ENCODE peak calls at places on chromosomes 16 and 17, in nine cellular contexts. D, K, G, L, S, F, X, T and A are unnamed samples.

GRCh38 chr17:73227379-73227778 is 34.3 kb downstream of the CPSF4L start:
- DNase-seq in S (no peak), L (peak; percentile 47), F (no peak), K (no peak), G (no peak), D (no peak), X (no peak), T (no peak), A (no peak)

GRCh38 chr16:18792836-18793433 is 2.8 kb upstream of the RPS15A start:
- DNase-seq in G (no peak), T (no peak), L (no peak), F (no peak), D (no peak), X (no peak), S (no peak), K (no peak), A (no peak)

GRCh38 chr17:7716901-7717755 is at the start of gene DNAH2:
- DNase-seq in L (peak; percentile 58), T (peak; percentile 91), S (no peak), X (peak; percentile 76), D (peak; percentile 75), F (peak; percentile 27), K (peak; percentile 85), G (peak; percentile 96), A (peak; percentile 98)

GRCh38 chr17:21239680-21240374 is 13.4 kb downstream of the NATD1 start:
- DNase-seq in T (no peak), F (no peak), L (no peak), S (no peak), X (no peak), K (no peak), D (no peak), G (no peak), A (peak; percentile 24)

GRCh38 chr17:10754109-10754508 is 24.3 kb upstream of the TMEM220 start:
- DNase-seq in X (no peak), S (no peak), T (no peak), F (no peak), K (no peak), L (no peak), D (no peak), G (peak; percentile 66), A (peak; percentile 37)

GRCh38 chr16:11957591-11958395 is 7.2 kb upstream of the TNFRSF17 start:
- DNase-seq in T (no peak), D (no peak), G (no peak), X (no peak), L (no peak), S (no peak), K (no peak), F (no peak), A (no peak)

GRCh38 chr16:22198547-22199293 is 7.4 kb upstream of the EEF2K start:
- DNase-seq in K (no peak), F (no peak), T (no peak), X (no peak), S (no peak), G (peak; percentile 28), D (no peak), L (no peak), A (no peak)

GRCh38 chr17:65323055-65323454 is 185.9 kb downstream of the RGS9 start:
- DNase-seq in F (no peak), D (no peak), L (no peak), K (no peak), T (no peak), G (no peak), S (no peak), X (no peak), A (no peak)

GRCh38 chr17:66711403-66711802 is 123.5 kb upstream of the CACNG5 start:
- DNase-seq in K (no peak), F (no peak), D (no peak), L (no peak), G (no peak), S (no peak), X (no peak), T (no peak), A (no peak)

GRCh38 chr17:27546624-27547300 is 84.2 kb upstream of the LGALS9 start:
- DNase-seq in D (no peak), L (peak; percentile 55), X (no peak), K (no peak), G (no peak), S (no peak), F (no peak), T (no peak), A (no peak)

GRCh38 chr17:17350491-17351355 is 47.5 kb downstream of the NT5M start:
- DNase-seq in T (peak; percentile 25), G (peak; percentile 41), F (no peak), S (no peak), D (no peak), K (no peak), L (no peak), X (no peak), A (no peak)

GRCh38 chr17:1237471-1237870 is 32.8 kb upstream of the BHLHA9 start:
- DNase-seq in X (no peak), T (no peak), D (no peak), G (no peak), L (no peak), F (no peak), S (no peak), K (no peak), A (no peak)
- TF ChIP-seq CTCF in X (no peak), T (no peak), D (no peak), G (no peak), L (no peak), F (no peak), S (no peak), K (no peak), A (no peak)

GRCh38 chr16:30844671-30845449 is 49.0 kb downstream of the BCL7C start:
- DNase-seq in S (peak; percentile 82), D (peak; percentile 79), F (peak; percentile 30), T (peak; percentile 68), X (peak; percentile 66), G (peak; percentile 87), K (peak; percentile 86), L (peak; percentile 45), A (peak; percentile 72)
- TF ChIP-seq CTCF in S (peak; percentile 80), D (peak; percentile 97), F (peak; percentile 91), T (peak; percentile 93), X (peak; percentile 93), G (peak; percentile 85), K (peak; percentile 84), L (peak; percentile 83), A (peak; percentile 65)

GRCh38 chr17:30942311-30943079 is 20.8 kb downstream of the ADAP2 start:
- DNase-seq in S (no peak), K (no peak), L (no peak), F (no peak), T (no peak), G (no peak), D (peak; percentile 56), X (no peak), A (no peak)
- TF ChIP-seq CTCF in S (no peak), K (no peak), L (no peak), F (peak; percentile 23), T (no peak), G (no peak), D (no peak), X (no peak), A (no peak)

GRCh38 chr16:59654455-59654854 is 920.3 kb upstream of the GOT2 start:
- DNase-seq in D (no peak), L (no peak), T (no peak), K (no peak), S (no peak), X (no peak), F (no peak), G (no peak), A (no peak)
- TF ChIP-seq CTCF in D (no peak), L (no peak), T (no peak), K (no peak), S (no peak), X (no peak), F (no peak), G (no peak), A (no peak)

DNA sequence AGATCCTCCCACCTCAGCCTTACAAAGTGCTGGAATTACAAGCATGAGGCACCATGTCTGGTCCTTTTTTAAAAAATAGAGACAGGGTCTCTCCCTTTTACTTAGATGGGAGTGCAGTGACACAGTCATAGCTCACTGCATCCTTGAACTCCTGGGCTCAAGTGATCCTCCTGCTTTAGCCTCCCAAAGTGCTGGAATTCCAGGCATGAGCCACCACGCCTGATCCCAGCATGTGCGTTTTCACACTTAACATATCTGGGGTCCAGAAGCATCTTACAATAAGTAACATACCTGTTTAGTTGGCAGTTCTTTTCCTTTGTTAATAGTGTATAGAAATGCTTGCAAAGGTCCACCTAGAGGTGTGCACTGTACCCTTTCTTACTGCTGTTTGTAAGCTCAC is 221.7 kb downstream of the RPTOR start:
- DNase-seq in L (no peak), K (no peak), F (no peak), X (no peak), T (no peak), G (no peak), S (no peak), D (no peak), A (no peak)
- TF ChIP-seq CTCF in L (no peak), K (no peak), F (no peak), X (no peak), T (no peak), G (no peak), S (no peak), D (no peak), A (no peak)